ENCODE peak calls at places on chromosomes 16 and 17, in eight cellular contexts. A is progenitor cell of endocrine pancreas; M is activated CD8-positive, alpha-beta memory T cell treated with anti-CD3 and anti-CD28 coated beads for 1 hour; V is lower lobe of right lung; F is iris pigment epithelial cell; R is nephron progenitor cell; G is ureter; L is colonic mucosa. D is an unnamed sample.
A peak's percentile ranks its signal among the peaks of the same experiment; 100 is the strongest.

GRCh38 chr17:73803867-73804539 is 159.8 kb upstream of the SDK2 start:
- DNase-seq in V (no peak), M (no peak), R (no peak), A (no peak), G (no peak), L (no peak), F (no peak), D (no peak)

GRCh38 chr17:55413825-55414489 is 7.7 kb downstream of the MMD start:
- DNase-seq in L (no peak), R (no peak), V (no peak), G (no peak), M (no peak), F (no peak), A (no peak), D (no peak)

GRCh38 chr16:66604376-66605176 is at the start of gene CMTM3:
- DNase-seq in F (peak; percentile 67), V (peak; percentile 79), R (peak; percentile 87), A (peak; percentile 72), G (peak; percentile 67), M (peak; percentile 59), L (peak; percentile 58), D (no peak)

GRCh38 chr16:67864594-67864993 is 8.3 kb upstream of the EDC4 start:
- DNase-seq in A (no peak), V (no peak), L (no peak), R (no peak), F (no peak), M (no peak), G (no peak), D (no peak)

GRCh38 chr17:40065041-40065770 is 2.4 kb downstream of the THRA start:
- DNase-seq in M (no peak), V (peak; percentile 40), L (no peak), R (peak; percentile 72), A (no peak), G (no peak), F (peak; percentile 43), D (no peak)

GRCh38 chr16:56013962-56014552 is 138.9 kb upstream of the CES5A start:
- DNase-seq in R (peak; percentile 94), L (peak; percentile 22), M (peak; percentile 11), G (no peak), F (no peak), A (peak; percentile 78), V (peak; percentile 57), D (no peak)

GRCh38 chr16:67000384-67001158 is 12.2 kb downstream of the CES4A start:
- DNase-seq in M (peak; percentile 33), R (peak; percentile 70), V (peak; percentile 91), F (peak; percentile 41), L (peak; percentile 52), A (peak; percentile 34), G (no peak), D (peak; percentile 62)

GRCh38 chr16:54928016-54928356 is 2.7 kb upstream of the IRX5 start:
- DNase-seq in A (no peak), G (no peak), V (no peak), M (no peak), F (peak; percentile 44), L (no peak), R (no peak), D (no peak)

GRCh38 chr16:57382535-57383275 is 10.4 kb downstream of the CX3CL1 start:
- DNase-seq in R (no peak), L (no peak), F (no peak), M (no peak), A (no peak), G (no peak), V (no peak), D (no peak)

GRCh38 chr17:65914784-65915342 is 277.1 kb downstream of the CEP112 start:
- DNase-seq in A (no peak), F (peak; percentile 5), G (no peak), M (no peak), R (no peak), L (no peak), V (no peak), D (no peak)

GRCh38 chr16:49003992-49004391 is 277.6 kb downstream of the CBLN1 start:
- DNase-seq in V (no peak), L (no peak), R (no peak), F (no peak), M (no peak), A (no peak), G (no peak), D (no peak)

GRCh38 chr16:74623214-74623842 is 16.4 kb upstream of the GLG1 start:
- DNase-seq in R (no peak), M (no peak), G (no peak), F (peak; percentile 60), L (no peak), V (no peak), A (no peak), D (no peak)

GRCh38 chr17:41417576-41418015 is 6.8 kb downstream of the KRT37 start:
- DNase-seq in A (peak; percentile 26), V (no peak), G (no peak), F (no peak), L (no peak), M (no peak), R (no peak), D (no peak)

GRCh38 chr16:69166221-69166833 is 20.6 kb upstream of the SNTB2 start:
- DNase-seq in V (no peak), G (no peak), F (peak; percentile 46), L (no peak), R (no peak), A (no peak), M (no peak), D (no peak)

GRCh38 chr17:66302761-66303626 is 581 bp downstream of the PRKCA start:
- DNase-seq in L (peak; percentile 79), G (peak; percentile 54), F (no peak), R (peak; percentile 62), A (peak; percentile 35), M (peak; percentile 13), V (peak; percentile 67), D (peak; percentile 40)

GRCh38 chr17:55386931-55387330 is 34.7 kb downstream of the MMD start:
- DNase-seq in L (no peak), F (no peak), A (no peak), R (no peak), M (no peak), G (no peak), V (no peak), D (no peak)

GRCh38 chr17:15414502-15415348 is 52.7 kb downstream of the CDRT4 start:
- DNase-seq in F (no peak), M (no peak), A (no peak), L (no peak), V (peak; percentile 74), G (no peak), R (peak; percentile 26), D (no peak)

D was measured in prostate gland.